ENCODE peak calls at places on chromosome 12, in five cellular contexts. G, D, C, M and Y are unnamed samples. For H3K27me3, the result is how much of the 10 kb centered on the place peaks cover.

GRCh38 chr12:15276088-15276698 is 46.1 kb upstream of the PTPRO start:
- DNase-seq in G (peak), D (no peak), C (no peak), M (peak), Y (no peak)

GRCh38 chr12:48932878-48933277 is 7.6 kb upstream of the FKBP11 start:
- DNase-seq in G (no peak), D (no peak), C (no peak), M (no peak), Y (no peak)

GRCh38 chr12:4736048-4736447 is 15.8 kb downstream of the GALNT8 start:
- DNase-seq in G (no peak), D (no peak), C (no peak), M (no peak), Y (no peak)

GRCh38 chr12:103517161-103517560 is 21.4 kb upstream of the C12orf42 start:
- DNase-seq in G (no peak), D (no peak), C (no peak), M (no peak), Y (no peak)

GRCh38 chr12:66804555-66804954 is 125.7 kb upstream of the GRIP1 start:
- DNase-seq in G (no peak), D (no peak), C (no peak), M (no peak), Y (no peak)

GRCh38 chr12:89067436-89067835 is 284.9 kb downstream of the DUSP6 start:
- DNase-seq in G (peak), D (no peak), C (no peak), M (peak), Y (no peak)

GRCh38 chr12:6463858-6464257 is 6.6 kb downstream of the VAMP1 start:
- DNase-seq in G (no peak), D (peak), C (no peak), M (no peak), Y (no peak)

GRCh38 chr12:70571705-70572269 is 65.4 kb downstream of the PTPRB start:
- DNase-seq in G (no peak), D (no peak), C (no peak), M (no peak), Y (no peak)

GRCh38 chr12:62776575-62776974 is 158.4 kb downstream of the PPM1H start:
- DNase-seq in G (no peak), D (no peak), C (no peak), M (no peak), Y (no peak)

GRCh38 chr12:109783135-109783964 is 49.8 kb downstream of the TRPV4 start:
- DNase-seq in G (no peak), D (no peak), C (no peak), M (no peak), Y (no peak)

GRCh38 chr12:123388218-123388947 is 4.5 kb downstream of the KMT5A start:
- DNase-seq in G (peak), D (peak), C (peak), M (peak), Y (peak)

GRCh38 chr12:106345739-106346138 is 11.8 kb upstream of the POLR3B start:
- DNase-seq in G (peak), D (no peak), C (no peak), M (peak), Y (no peak)

GRCh38 chr12:88574278-88574677 is 6.0 kb downstream of the KITLG start:
- DNase-seq in G (no peak), D (no peak), C (no peak), M (peak), Y (no peak)

GRCh38 chr12:92136883-92137582 is 8.6 kb downstream of the BTG1 start:
- DNase-seq in G (peak), D (no peak), C (no peak), M (peak), Y (no peak)

GRCh38 chr12:65229441-65229840 is 49.0 kb upstream of the MSRB3 start:
- DNase-seq in G (peak), D (no peak), C (no peak), M (peak), Y (no peak)

GRCh38 chr12:25734529-25735180 is 181.6 kb upstream of the LMNTD1 start:
- DNase-seq in G (no peak), D (no peak), C (no peak), M (no peak), Y (no peak)

GRCh38 chr12:47783024-47783755 is 10.2 kb downstream of the SLC48A1 start:
- DNase-seq in G (no peak), D (no peak), C (no peak), M (no peak), Y (peak)

GRCh38 chr12:15131462-15131861 is 89.8 kb downstream of the RERG start:
- DNase-seq in G (no peak), D (no peak), C (no peak), M (peak), Y (no peak)

GRCh38 chr12:99389751-99390150 is 257.8 kb upstream of the GARIN6 start:
- DNase-seq in G (no peak), D (no peak), C (no peak), M (no peak), Y (no peak)

GRCh38 chr12:100706029-100706428 is 88.5 kb upstream of the ANO4 start:
- DNase-seq in G (peak), D (no peak), C (no peak), M (peak), Y (no peak)

GRCh38 chr12:12533238-12533829 is 29.3 kb downstream of the DUSP16 start:
- DNase-seq in G (no peak), D (peak), C (no peak), M (no peak), Y (peak)
- H3K27ac ChIP-seq in G (no peak), D (no peak), C (peak), M (no peak), Y (peak)

GRCh38 chr12:68200854-68201253 is 24.8 kb downstream of the IL26 start:
- DNase-seq in G (no peak), D (no peak), C (no peak), M (peak), Y (no peak)

GRCh38 chr12:68203460-68203875 is 22.1 kb downstream of the IL26 start:
- DNase-seq in G (no peak), D (no peak), C (no peak), M (no peak), Y (no peak)

GRCh38 chr12:68198490-68199086 is 27.0 kb downstream of the IL26 start:
- DNase-seq in G (no peak), D (no peak), C (no peak), M (no peak), Y (no peak)

GRCh38 chr12:68199127-68199526 is 26.5 kb downstream of the IL26 start:
- DNase-seq in G (no peak), D (no peak), C (no peak), M (no peak), Y (no peak)
- H3K27me3 ChIP-seq in G (under half), D (under half), C (under half), M (under half), Y (under half)

GRCh38 chr12:113230315-113231274 is 9.3 kb downstream of the TPCN1 start:
- DNase-seq in G (no peak), D (peak), C (no peak), M (no peak), Y (no peak)

GRCh38 chr12:113232787-113233585 is 11.7 kb downstream of the TPCN1 start:
- DNase-seq in G (no peak), D (no peak), C (no peak), M (no peak), Y (peak)

GRCh38 chr12:113233967-113234366 is 12.7 kb downstream of the TPCN1 start:
- DNase-seq in G (no peak), D (peak), C (no peak), M (no peak), Y (no peak)

GRCh38 chr12:113231275-113232231 is 10.3 kb downstream of the TPCN1 start:
- DNase-seq in G (no peak), D (peak), C (no peak), M (peak), Y (no peak)

DNA sequence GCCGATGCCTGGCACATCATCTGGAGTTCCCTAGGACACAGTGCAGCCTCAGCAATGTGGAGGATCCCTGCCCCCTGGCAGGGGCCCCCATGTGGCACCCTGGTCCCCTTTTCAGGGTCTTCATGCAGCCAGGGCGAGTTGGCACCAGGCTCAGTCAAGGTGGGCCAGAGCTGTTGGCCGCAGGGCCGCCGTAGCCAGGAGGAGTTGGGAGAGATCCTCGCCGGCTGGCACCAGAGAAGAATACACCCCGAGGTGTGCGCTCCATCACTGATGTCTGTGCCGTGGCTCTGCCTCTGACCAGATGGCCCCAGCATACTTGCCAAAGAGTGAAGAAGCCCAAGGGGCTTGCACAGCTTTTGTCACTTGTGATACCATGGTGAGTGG is 11.0 kb downstream of the TPCN1 start:
- DNase-seq in G (no peak), D (no peak), C (no peak), M (no peak), Y (no peak)
- H3K27ac ChIP-seq in G (no peak), D (no peak), C (peak), M (peak), Y (peak)

DNA sequence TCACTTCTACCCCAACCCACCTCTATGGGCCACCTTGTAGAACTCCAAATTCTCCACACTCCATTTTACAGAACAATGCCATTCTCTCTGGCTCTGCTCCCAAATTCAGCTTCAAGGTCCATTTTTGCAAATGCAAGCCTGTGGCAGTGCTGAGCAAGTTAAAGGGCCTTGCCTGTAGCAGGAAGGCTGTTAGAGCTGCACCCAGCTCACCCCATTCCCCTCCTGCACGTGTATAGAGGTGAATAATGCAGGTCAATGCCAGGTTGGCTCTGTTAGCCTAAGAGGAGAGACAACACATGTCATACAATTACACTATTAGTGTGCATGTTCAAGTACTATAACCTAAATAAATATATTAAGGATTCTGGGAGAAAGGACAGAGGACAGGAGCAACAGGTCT is 120.4 kb downstream of the TBX5 start:
- DNase-seq in G (no peak), D (no peak), C (no peak), M (no peak), Y (no peak)
- H3K27me3 ChIP-seq in G (under half), D (under half), C (under half), M (under half), Y (under half)

GRCh38 chr12:42704810-42705401 is 115.4 kb upstream of the PRICKLE1 start:
- DNase-seq in G (no peak), D (no peak), C (no peak), M (no peak), Y (no peak)

GRCh38 chr12:42698213-42698612 is 108.7 kb upstream of the PRICKLE1 start:
- DNase-seq in G (no peak), D (no peak), C (no peak), M (no peak), Y (no peak)

GRCh38 chr12:42696424-42697149 is 107.0 kb upstream of the PRICKLE1 start:
- DNase-seq in G (no peak), D (no peak), C (peak), M (peak), Y (peak)

GRCh38 chr12:42704340-42704739 is 114.8 kb upstream of the PRICKLE1 start:
- DNase-seq in G (no peak), D (no peak), C (no peak), M (no peak), Y (no peak)

DNA sequence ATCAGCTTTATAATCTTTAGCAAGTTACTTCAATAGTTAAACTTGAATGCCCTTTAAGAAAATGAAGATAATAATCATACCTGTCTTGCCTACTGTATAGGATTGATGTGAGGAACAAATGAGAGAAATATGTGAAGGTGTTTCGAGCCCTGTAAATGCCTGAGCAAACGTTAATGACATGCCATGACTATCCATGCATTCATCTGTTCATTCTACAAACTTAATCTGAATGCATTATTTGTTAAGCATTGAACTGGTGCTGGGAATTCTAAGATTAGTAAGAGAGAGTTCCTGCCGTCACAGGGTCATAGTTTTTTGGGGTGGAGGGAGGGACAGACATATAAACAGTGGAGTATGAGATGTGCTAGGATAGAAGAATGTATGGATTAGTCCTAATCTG is 111.5 kb upstream of the PRICKLE1 start:
- DNase-seq in G (no peak), D (no peak), C (no peak), M (no peak), Y (no peak)
- H3K27ac ChIP-seq in G (no peak), D (no peak), C (no peak), M (no peak), Y (no peak)

DNA sequence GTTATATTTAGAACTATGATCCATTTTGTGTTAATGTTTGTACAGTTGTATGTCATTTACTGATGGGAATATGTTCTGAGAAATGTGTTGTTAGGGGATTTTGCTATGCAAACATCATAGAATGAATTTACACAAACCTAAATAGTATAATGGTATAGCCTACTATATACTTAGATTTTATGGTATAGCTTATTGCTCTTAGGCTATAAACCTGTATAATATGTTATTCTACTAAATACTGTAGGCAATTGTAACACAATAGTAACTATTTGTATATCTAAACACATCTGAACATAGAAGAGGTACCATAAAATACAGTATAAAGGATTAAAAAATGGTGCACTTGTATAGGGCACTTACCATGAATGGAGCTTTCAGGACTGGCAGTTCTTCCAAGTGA is 105.4 kb upstream of the GRIN2B start:
- DNase-seq in G (no peak), D (no peak), C (no peak), M (no peak), Y (no peak)
- H3K27me3 ChIP-seq in G (under half), D (under half), C (under half), M (under half), Y (under half)

GRCh38 chr12:58889557-58889956 is 30.7 kb downstream of the LRIG3 start:
- DNase-seq in G (no peak), D (no peak), C (no peak), M (no peak), Y (no peak)
- H3K27ac ChIP-seq in G (no peak), D (no peak), C (peak), M (no peak), Y (no peak)